ENCODE peak calls at places on chromosome 17, in six cellular contexts. One of them, this sample, is unnamed.

GRCh38 chr17:41351177-41351576 is 549 bp upstream of the KRT33A start:
- DNase-seq in adrenal gland: no peak
- DNase-seq in fibroblast of the aortic adventitia: no peak
- DNase-seq in epithelial cell of esophagus: no peak
- DNase-seq in endodermal cell: no peak
- DNase-seq in dorsolateral prefrontal cortex: no peak
- DNase-seq in this sample: no peak

GRCh38 chr17:82932146-82933005 is 92.6 kb upstream of the ZNF750 start:
- DNase-seq in adrenal gland: no peak
- DNase-seq in dorsolateral prefrontal cortex: no peak
- DNase-seq in epithelial cell of esophagus: peak
- DNase-seq in endodermal cell: no peak
- DNase-seq in fibroblast of the aortic adventitia: peak
- DNase-seq in this sample: no peak

GRCh38 chr17:28747046-28747691 is 3.4 kb downstream of the TRAF4 start:
- DNase-seq in epithelial cell of esophagus: peak
- DNase-seq in dorsolateral prefrontal cortex: no peak
- DNase-seq in fibroblast of the aortic adventitia: no peak
- DNase-seq in adrenal gland: peak
- DNase-seq in endodermal cell: peak
- DNase-seq in this sample: peak

GRCh38 chr17:80259642-80260535 is 763 bp upstream of the RNF213 start:
- DNase-seq in adrenal gland: peak
- DNase-seq in fibroblast of the aortic adventitia: peak
- DNase-seq in endodermal cell: peak
- DNase-seq in dorsolateral prefrontal cortex: no peak
- DNase-seq in epithelial cell of esophagus: peak
- DNase-seq in this sample: peak

GRCh38 chr17:17236295-17237025 is 508 bp downstream of the FLCN start:
- DNase-seq in dorsolateral prefrontal cortex: no peak
- DNase-seq in fibroblast of the aortic adventitia: peak
- DNase-seq in epithelial cell of esophagus: peak
- DNase-seq in adrenal gland: no peak
- DNase-seq in endodermal cell: no peak
- DNase-seq in this sample: peak

GRCh38 chr17:21005367-21005766 is 37.4 kb downstream of the USP22 start:
- DNase-seq in endodermal cell: no peak
- DNase-seq in dorsolateral prefrontal cortex: no peak
- DNase-seq in adrenal gland: peak
- DNase-seq in epithelial cell of esophagus: no peak
- DNase-seq in fibroblast of the aortic adventitia: no peak
- DNase-seq in this sample: no peak

GRCh38 chr17:41404024-41404651 is 6.7 kb upstream of the KRT31 start:
- DNase-seq in endodermal cell: peak
- DNase-seq in fibroblast of the aortic adventitia: peak
- DNase-seq in epithelial cell of esophagus: peak
- DNase-seq in dorsolateral prefrontal cortex: no peak
- DNase-seq in adrenal gland: peak
- DNase-seq in this sample: peak

GRCh38 chr17:60819447-60820130 is 141.9 kb downstream of the BCAS3 start:
- DNase-seq in epithelial cell of esophagus: no peak
- DNase-seq in fibroblast of the aortic adventitia: no peak
- DNase-seq in endodermal cell: peak
- DNase-seq in dorsolateral prefrontal cortex: no peak
- DNase-seq in adrenal gland: no peak
- DNase-seq in this sample: no peak

GRCh38 chr17:31269178-31269577 is 27.9 kb downstream of the OMG start:
- DNase-seq in epithelial cell of esophagus: peak
- DNase-seq in adrenal gland: no peak
- DNase-seq in fibroblast of the aortic adventitia: no peak
- DNase-seq in dorsolateral prefrontal cortex: no peak
- DNase-seq in endodermal cell: no peak
- DNase-seq in this sample: peak

GRCh38 chr17:44083250-44083849 is 12.8 kb downstream of the G6PC3 start:
- DNase-seq in epithelial cell of esophagus: peak
- DNase-seq in endodermal cell: no peak
- DNase-seq in fibroblast of the aortic adventitia: no peak
- DNase-seq in adrenal gland: no peak
- DNase-seq in dorsolateral prefrontal cortex: no peak
- DNase-seq in this sample: peak

GRCh38 chr17:74807925-74808324 is 31.8 kb upstream of the NAT9 start:
- DNase-seq in endodermal cell: no peak
- DNase-seq in epithelial cell of esophagus: no peak
- DNase-seq in dorsolateral prefrontal cortex: no peak
- DNase-seq in adrenal gland: no peak
- DNase-seq in fibroblast of the aortic adventitia: no peak
- DNase-seq in this sample: no peak

GRCh38 chr17:76996741-76997694 is 128.8 kb downstream of the MGAT5B start:
- DNase-seq in adrenal gland: no peak
- DNase-seq in dorsolateral prefrontal cortex: no peak
- DNase-seq in epithelial cell of esophagus: no peak
- DNase-seq in fibroblast of the aortic adventitia: no peak
- DNase-seq in endodermal cell: peak
- DNase-seq in this sample: no peak

GRCh38 chr17:54177606-54178308 is 355.0 kb downstream of the KIF2B start:
- DNase-seq in epithelial cell of esophagus: peak
- DNase-seq in dorsolateral prefrontal cortex: no peak
- DNase-seq in fibroblast of the aortic adventitia: no peak
- DNase-seq in adrenal gland: no peak
- DNase-seq in endodermal cell: no peak
- DNase-seq in this sample: no peak

GRCh38 chr17:6303664-6304063 is 131.3 kb downstream of the AIPL1 start:
- DNase-seq in dorsolateral prefrontal cortex: no peak
- DNase-seq in adrenal gland: peak
- DNase-seq in endodermal cell: peak
- DNase-seq in epithelial cell of esophagus: peak
- DNase-seq in fibroblast of the aortic adventitia: peak
- DNase-seq in this sample: peak

GRCh38 chr17:79581306-79581932 is 29.4 kb downstream of the RBFOX3 start:
- DNase-seq in endodermal cell: no peak
- DNase-seq in adrenal gland: no peak
- DNase-seq in epithelial cell of esophagus: no peak
- DNase-seq in dorsolateral prefrontal cortex: no peak
- DNase-seq in fibroblast of the aortic adventitia: no peak
- DNase-seq in this sample: peak

GRCh38 chr17:29155235-29155965 is 24.8 kb downstream of the MYO18A start:
- DNase-seq in fibroblast of the aortic adventitia: peak
- DNase-seq in endodermal cell: peak
- DNase-seq in epithelial cell of esophagus: peak
- DNase-seq in dorsolateral prefrontal cortex: no peak
- DNase-seq in adrenal gland: peak
- DNase-seq in this sample: peak

GRCh38 chr17:42081516-42082129 is 16.6 kb downstream of the ZNF385C start:
- DNase-seq in dorsolateral prefrontal cortex: no peak
- DNase-seq in epithelial cell of esophagus: no peak
- DNase-seq in adrenal gland: no peak
- DNase-seq in endodermal cell: no peak
- DNase-seq in fibroblast of the aortic adventitia: no peak
- DNase-seq in this sample: no peak

GRCh38 chr17:47204722-47205418 is 4.3 kb upstream of the MYL4 start:
- DNase-seq in epithelial cell of esophagus: no peak
- DNase-seq in fibroblast of the aortic adventitia: peak
- DNase-seq in adrenal gland: no peak
- DNase-seq in dorsolateral prefrontal cortex: no peak
- DNase-seq in endodermal cell: no peak
- DNase-seq in this sample: no peak

GRCh38 chr17:248337-249235 is 67.1 kb upstream of the DOC2B start:
- DNase-seq in endodermal cell: no peak
- DNase-seq in adrenal gland: no peak
- DNase-seq in epithelial cell of esophagus: no peak
- DNase-seq in dorsolateral prefrontal cortex: peak
- DNase-seq in fibroblast of the aortic adventitia: no peak
- DNase-seq in this sample: no peak

GRCh38 chr17:21301593-21302550 is 17.4 kb downstream of the MAP2K3 start:
- DNase-seq in endodermal cell: no peak
- DNase-seq in dorsolateral prefrontal cortex: no peak
- DNase-seq in adrenal gland: no peak
- DNase-seq in epithelial cell of esophagus: no peak
- DNase-seq in fibroblast of the aortic adventitia: no peak
- DNase-seq in this sample: no peak

GRCh38 chr17:14725729-14726128 is 424.8 kb downstream of the HS3ST3B1 start:
- DNase-seq in endodermal cell: no peak
- DNase-seq in adrenal gland: no peak
- DNase-seq in fibroblast of the aortic adventitia: peak
- DNase-seq in epithelial cell of esophagus: no peak
- DNase-seq in dorsolateral prefrontal cortex: no peak
- DNase-seq in this sample: no peak

GRCh38 chr17:75778861-75779249 is 5.8 kb upstream of the UNK start:
- DNase-seq in fibroblast of the aortic adventitia: no peak
- DNase-seq in adrenal gland: no peak
- DNase-seq in epithelial cell of esophagus: peak
- DNase-seq in dorsolateral prefrontal cortex: no peak
- DNase-seq in endodermal cell: no peak
- DNase-seq in this sample: no peak

GRCh38 chr17:36074365-36074764 is 10.3 kb downstream of the CCL18 start:
- DNase-seq in dorsolateral prefrontal cortex: no peak
- DNase-seq in endodermal cell: no peak
- DNase-seq in epithelial cell of esophagus: peak
- DNase-seq in fibroblast of the aortic adventitia: no peak
- DNase-seq in adrenal gland: no peak
- DNase-seq in this sample: no peak

GRCh38 chr17:193841-194806 is 12.7 kb upstream of the DOC2B start:
- DNase-seq in endodermal cell: no peak
- DNase-seq in fibroblast of the aortic adventitia: no peak
- DNase-seq in epithelial cell of esophagus: no peak
- DNase-seq in adrenal gland: peak
- DNase-seq in dorsolateral prefrontal cortex: no peak
- DNase-seq in this sample: no peak

GRCh38 chr17:81130385-81131288 is 34.7 kb upstream of the PVALEF start:
- DNase-seq in fibroblast of the aortic adventitia: no peak
- DNase-seq in endodermal cell: no peak
- DNase-seq in epithelial cell of esophagus: no peak
- DNase-seq in dorsolateral prefrontal cortex: peak
- DNase-seq in adrenal gland: no peak
- DNase-seq in this sample: no peak

GRCh38 chr17:58309918-58310259 is 18.7 kb downstream of the TSPOAP1 start:
- DNase-seq in adrenal gland: no peak
- DNase-seq in dorsolateral prefrontal cortex: no peak
- DNase-seq in epithelial cell of esophagus: no peak
- DNase-seq in fibroblast of the aortic adventitia: no peak
- DNase-seq in endodermal cell: no peak
- DNase-seq in this sample: no peak

GRCh38 chr17:58308985-58309917 is 19.3 kb downstream of the TSPOAP1 start:
- DNase-seq in endodermal cell: no peak
- DNase-seq in fibroblast of the aortic adventitia: no peak
- DNase-seq in epithelial cell of esophagus: no peak
- DNase-seq in adrenal gland: no peak
- DNase-seq in dorsolateral prefrontal cortex: no peak
- DNase-seq in this sample: no peak

GRCh38 chr17:58307468-58308172 is 21.0 kb downstream of the TSPOAP1 start:
- DNase-seq in fibroblast of the aortic adventitia: no peak
- DNase-seq in adrenal gland: no peak
- DNase-seq in endodermal cell: peak
- DNase-seq in dorsolateral prefrontal cortex: no peak
- DNase-seq in epithelial cell of esophagus: no peak
- DNase-seq in this sample: no peak

GRCh38 chr17:58306131-58306951 is 22.3 kb downstream of the TSPOAP1 start:
- DNase-seq in dorsolateral prefrontal cortex: no peak
- DNase-seq in adrenal gland: no peak
- DNase-seq in endodermal cell: no peak
- DNase-seq in epithelial cell of esophagus: no peak
- DNase-seq in fibroblast of the aortic adventitia: no peak
- DNase-seq in this sample: no peak

DNA sequence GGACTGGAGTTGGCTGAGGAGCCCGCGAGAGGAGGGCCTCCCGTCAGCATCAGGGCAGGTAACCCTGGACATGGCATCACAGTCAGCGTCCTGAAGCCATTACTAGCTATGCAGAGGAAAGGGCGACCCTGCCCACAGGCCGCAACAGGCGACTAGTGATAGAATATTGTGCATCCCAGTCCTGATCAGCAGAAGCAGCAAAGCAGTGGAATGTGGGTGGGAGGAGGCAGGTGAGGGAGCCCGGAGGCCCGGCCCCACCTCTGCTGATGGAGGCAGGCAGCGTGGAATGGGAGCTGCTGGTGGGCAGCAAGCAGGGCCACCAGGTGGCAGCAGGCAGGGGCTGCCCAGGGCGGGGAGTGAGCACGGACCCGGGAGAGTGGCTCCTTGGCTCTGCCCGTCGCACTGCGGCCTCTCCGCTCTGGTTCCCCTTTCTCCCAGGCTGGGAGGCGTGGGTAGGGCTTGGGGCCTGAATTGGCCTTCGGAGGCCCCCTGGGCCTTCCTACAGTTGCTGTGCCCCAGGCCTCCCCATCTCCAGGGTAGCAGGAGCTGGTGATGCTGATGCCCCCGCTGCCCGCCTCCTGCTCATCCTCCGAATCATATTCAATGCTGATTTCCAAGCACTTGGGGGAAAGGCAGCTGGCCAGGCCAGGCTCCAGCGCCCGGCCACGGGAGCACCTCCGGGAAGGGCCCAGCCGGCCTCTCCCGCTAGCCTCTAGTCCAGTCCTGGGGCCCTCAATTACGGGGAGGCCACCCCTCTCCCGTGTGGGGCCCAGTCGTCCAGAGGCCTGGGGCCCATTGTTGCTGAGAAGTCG is 20.2 kb downstream of the TSPOAP1 start:
- DNase-seq in epithelial cell of esophagus: no peak
- DNase-seq in fibroblast of the aortic adventitia: no peak
- DNase-seq in endodermal cell: peak
- DNase-seq in adrenal gland: no peak
- DNase-seq in dorsolateral prefrontal cortex: no peak
- DNase-seq in this sample: no peak
- TF ChIP-seq CTCF in epithelial cell of esophagus: no peak
- TF ChIP-seq CTCF in fibroblast of the aortic adventitia: peak
- TF ChIP-seq CTCF in endodermal cell: peak
- TF ChIP-seq CTCF in adrenal gland: peak
- TF ChIP-seq CTCF in dorsolateral prefrontal cortex: no peak
- TF ChIP-seq CTCF in this sample: no peak

DNA sequence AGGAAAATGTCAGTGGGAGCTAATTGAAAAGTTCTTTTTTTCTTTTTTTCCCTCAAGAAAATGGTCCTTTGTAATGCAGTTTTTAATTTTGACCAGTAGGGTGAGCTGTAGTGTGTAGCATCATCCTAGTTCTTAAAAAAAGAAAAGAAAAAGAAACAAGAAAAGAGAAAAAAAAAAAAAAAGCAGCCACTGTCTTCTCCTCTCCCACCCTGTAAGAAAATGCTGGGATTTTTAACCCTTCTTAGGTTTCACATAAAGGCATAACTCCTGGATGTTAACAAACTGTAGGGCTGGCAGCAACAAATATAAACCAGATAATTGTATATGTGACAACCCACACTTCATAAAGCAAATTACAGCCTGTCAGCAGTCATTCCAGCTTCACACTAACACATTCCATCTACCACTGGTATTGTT is 78.1 kb downstream of the SKAP1 start:
- DNase-seq in fibroblast of the aortic adventitia: peak
- DNase-seq in adrenal gland: no peak
- DNase-seq in epithelial cell of esophagus: peak
- DNase-seq in dorsolateral prefrontal cortex: no peak
- DNase-seq in endodermal cell: no peak
- DNase-seq in this sample: peak
- TF ChIP-seq CTCF in fibroblast of the aortic adventitia: peak
- TF ChIP-seq CTCF in adrenal gland: peak
- TF ChIP-seq CTCF in epithelial cell of esophagus: peak
- TF ChIP-seq CTCF in dorsolateral prefrontal cortex: peak
- TF ChIP-seq CTCF in endodermal cell: peak
- TF ChIP-seq CTCF in this sample: peak

GRCh38 chr17:39107973-39108372 is 43.5 kb downstream of the PLXDC1 start:
- DNase-seq in epithelial cell of esophagus: no peak
- DNase-seq in endodermal cell: peak
- DNase-seq in adrenal gland: no peak
- DNase-seq in fibroblast of the aortic adventitia: no peak
- DNase-seq in dorsolateral prefrontal cortex: no peak
- DNase-seq in this sample: no peak
- TF ChIP-seq CTCF in epithelial cell of esophagus: no peak
- TF ChIP-seq CTCF in endodermal cell: peak
- TF ChIP-seq CTCF in adrenal gland: no peak
- TF ChIP-seq CTCF in fibroblast of the aortic adventitia: no peak
- TF ChIP-seq CTCF in dorsolateral prefrontal cortex: no peak
- TF ChIP-seq CTCF in this sample: no peak

GRCh38 chr17:63116228-63116627 is 150.2 kb downstream of the TANC2 start:
- DNase-seq in epithelial cell of esophagus: no peak
- DNase-seq in fibroblast of the aortic adventitia: no peak
- DNase-seq in endodermal cell: peak
- DNase-seq in dorsolateral prefrontal cortex: no peak
- DNase-seq in adrenal gland: no peak
- DNase-seq in this sample: peak
- TF ChIP-seq CTCF in epithelial cell of esophagus: peak
- TF ChIP-seq CTCF in fibroblast of the aortic adventitia: no peak
- TF ChIP-seq CTCF in endodermal cell: peak
- TF ChIP-seq CTCF in dorsolateral prefrontal cortex: no peak
- TF ChIP-seq CTCF in adrenal gland: no peak
- TF ChIP-seq CTCF in this sample: no peak